ENCODE peak calls at places on chromosomes 2 and 18, in six cellular contexts. X is effector memory CD4-positive, alpha-beta T cell; F is gastrocnemius medialis; V is astrocyte; D is heart right ventricle; M is lower lobe of right lung. L is an unnamed sample. For H3K4me1, the result is how much of the 10 kb centered on the place peaks cover.

GRCh38 chr18:80026363-80026762 is 7.9 kb upstream of the RBFA start:
- DNase-seq in X (no peak), F (no peak), V (no peak), D (no peak), M (no peak), L (no peak)

GRCh38 chr2:39938035-39938835 is 159.2 kb upstream of the THUMPD2 start:
- DNase-seq in X (no peak), F (no peak), V (peak), D (no peak), M (no peak), L (no peak)

GRCh38 chr2:241933175-241933911 is 63.8 kb downstream of the RTP5 start:
- DNase-seq in X (no peak), F (no peak), V (peak), D (no peak), M (no peak), L (no peak)

GRCh38 chr2:189594305-189594704 is 13.7 kb upstream of the SLC40A1 start:
- DNase-seq in X (no peak), F (no peak), V (no peak), D (no peak), M (no peak), L (no peak)

GRCh38 chr18:59156316-59156715 is 16.6 kb downstream of the SEC11C start:
- DNase-seq in X (no peak), F (no peak), V (no peak), D (no peak), M (no peak), L (no peak)

GRCh38 chr2:203022751-203023150 is 8.1 kb downstream of the NBEAL1 start:
- DNase-seq in X (no peak), F (no peak), V (no peak), D (no peak), M (no peak), L (no peak)

GRCh38 chr2:229191413-229191812 is 79.7 kb downstream of the PID1 start:
- DNase-seq in X (no peak), F (no peak), V (no peak), D (no peak), M (no peak), L (no peak)

GRCh38 chr2:180656455-180656847 is 324.0 kb upstream of the UBE2E3 start:
- DNase-seq in X (no peak), F (no peak), V (peak), D (no peak), M (no peak), L (no peak)

GRCh38 chr2:24258718-24259117 is 83.9 kb downstream of the FAM228A start:
- DNase-seq in X (no peak), F (no peak), V (no peak), D (no peak), M (no peak), L (no peak)

GRCh38 chr18:2547477-2548087 is 23.7 kb downstream of the METTL4 start:
- DNase-seq in X (no peak), F (no peak), V (no peak), D (no peak), M (no peak), L (peak)

GRCh38 chr18:26757263-26758019 is 108.1 kb downstream of the AQP4 start:
- DNase-seq in X (no peak), F (no peak), V (no peak), D (no peak), M (no peak), L (no peak)

GRCh38 chr2:239149501-239149900 is 251.3 kb downstream of the HDAC4 start:
- DNase-seq in X (no peak), F (peak), V (no peak), D (no peak), M (peak), L (no peak)

GRCh38 chr2:96156926-96157648 is 11.8 kb upstream of the DUSP2 start:
- DNase-seq in X (no peak), F (no peak), V (no peak), D (no peak), M (peak), L (no peak)

GRCh38 chr2:217689053-217689452 is 313.7 kb downstream of the TNS1 start:
- DNase-seq in X (no peak), F (no peak), V (no peak), D (no peak), M (no peak), L (no peak)

GRCh38 chr2:12918841-12919445 is 202.2 kb downstream of the TRIB2 start:
- DNase-seq in X (no peak), F (peak), V (peak), D (peak), M (peak), L (no peak)

GRCh38 chr2:232628466-232629200 is 4.8 kb upstream of the EFHD1 start:
- DNase-seq in X (no peak), F (peak), V (no peak), D (peak), M (no peak), L (no peak)

GRCh38 chr18:76914314-76914713 is 92.0 kb downstream of the ZNF236 start:
- DNase-seq in X (no peak), F (no peak), V (no peak), D (no peak), M (no peak), L (no peak)

GRCh38 chr2:54738281-54738680 is 14.8 kb downstream of the EML6 start:
- DNase-seq in X (no peak), F (no peak), V (no peak), D (no peak), M (no peak), L (no peak)

GRCh38 chr2:100761365-100761764 is 58.6 kb upstream of the NPAS2 start:
- DNase-seq in X (no peak), F (no peak), V (no peak), D (no peak), M (no peak), L (no peak)

GRCh38 chr2:207153266-207153990 is 12.3 kb downstream of the KLF7 start:
- DNase-seq in X (no peak), F (no peak), V (no peak), D (no peak), M (no peak), L (no peak)

GRCh38 chr2:143803936-143804335 is 674.7 kb downstream of the ARHGAP15 start:
- DNase-seq in X (no peak), F (no peak), V (peak), D (no peak), M (no peak), L (no peak)

GRCh38 chr2:145043399-145043834 is 523.5 kb upstream of the ZEB2 start:
- DNase-seq in X (no peak), F (no peak), V (no peak), D (no peak), M (no peak), L (no peak)

GRCh38 chr2:188668017-188668663 is 306.0 kb upstream of the COL3A1 start:
- DNase-seq in X (no peak), F (no peak), V (peak), D (no peak), M (no peak), L (no peak)

GRCh38 chr2:20576598-20577115 is 74.2 kb downstream of the HS1BP3 start:
- DNase-seq in X (peak), F (no peak), V (no peak), D (no peak), M (no peak), L (peak)

GRCh38 chr2:20575414-20575813 is 75.5 kb downstream of the HS1BP3 start:
- DNase-seq in X (no peak), F (no peak), V (no peak), D (no peak), M (no peak), L (no peak)

GRCh38 chr2:20574930-20575329 is 76.0 kb downstream of the HS1BP3 start:
- DNase-seq in X (no peak), F (no peak), V (no peak), D (no peak), M (no peak), L (no peak)

GRCh38 chr2:20574423-20574911 is 76.4 kb downstream of the HS1BP3 start:
- DNase-seq in X (no peak), F (no peak), V (no peak), D (no peak), M (no peak), L (no peak)

GRCh38 chr2:20575935-20576597 is 74.8 kb downstream of the HS1BP3 start:
- DNase-seq in X (no peak), F (no peak), V (no peak), D (no peak), M (no peak), L (no peak)
- H3K4me1 ChIP-seq in X (under half), F (under half), V (half or more), D (half or more), M (half or more), L (under half)

GRCh38 chr2:74514368-74515270 is at the start of gene TLX2:
- DNase-seq in X (no peak), F (no peak), V (no peak), D (no peak), M (no peak), L (no peak)

GRCh38 chr2:74510272-74510671 is 2.8 kb upstream of the PCGF1 start:
- DNase-seq in X (no peak), F (no peak), V (no peak), D (no peak), M (no peak), L (no peak)

GRCh38 chr2:74512744-74513604 is 1.3 kb upstream of the TLX2 start:
- DNase-seq in X (no peak), F (no peak), V (no peak), D (no peak), M (no peak), L (no peak)

GRCh38 chr2:74513605-74514367 is 464 bp upstream of the TLX2 start:
- DNase-seq in X (no peak), F (no peak), V (no peak), D (no peak), M (no peak), L (peak)

GRCh38 chr2:74511104-74511989 is 2.9 kb upstream of the TLX2 start:
- DNase-seq in X (no peak), F (no peak), V (no peak), D (no peak), M (no peak), L (no peak)
- H3K27ac ChIP-seq in X (no peak), F (no peak), V (no peak), D (no peak), M (no peak), L (no peak)

GRCh38 chr2:33343387-33343895 is 133.0 kb upstream of the RASGRP3 start:
- DNase-seq in X (no peak), F (no peak), V (no peak), D (no peak), M (no peak), L (no peak)

GRCh38 chr2:33342705-33343104 is 133.7 kb upstream of the RASGRP3 start:
- DNase-seq in X (no peak), F (no peak), V (no peak), D (no peak), M (no peak), L (no peak)

GRCh38 chr2:33342171-33342570 is 134.3 kb upstream of the RASGRP3 start:
- DNase-seq in X (no peak), F (no peak), V (no peak), D (no peak), M (no peak), L (no peak)

GRCh38 chr2:33347856-33348255 is 128.6 kb upstream of the RASGRP3 start:
- DNase-seq in X (no peak), F (no peak), V (no peak), D (no peak), M (no peak), L (no peak)

GRCh38 chr2:33344230-33344629 is 132.2 kb upstream of the RASGRP3 start:
- DNase-seq in X (no peak), F (no peak), V (no peak), D (no peak), M (no peak), L (no peak)
- H3K4me1 ChIP-seq in X (under half), F (under half), V (under half), D (under half), M (under half), L (under half)

GRCh38 chr2:26724784-26725515 is 32.4 kb downstream of the KCNK3 start:
- DNase-seq in X (no peak), F (no peak), V (no peak), D (no peak), M (no peak), L (no peak)
- H3K27ac ChIP-seq in X (no peak), F (peak), V (peak), D (peak), M (peak), L (no peak)

L was measured in naive thymus-derived CD4-positive, alpha-beta T cell.